ENCODE peak calls at places on chromosomes 4 and X, in six cellular contexts. F is stromal cell of bone marrow; L is substantia nigra; Q is stimulated activated CD8-positive, alpha-beta memory T cell treated with anti-CD3 and anti-CD28 coated beads, Interleukin-4, amount 100 ng/mL, for 24 hours; U is right atrium auricular region; W is T-helper 9 cell. M is an unnamed sample.
A peak's percentile ranks its signal among the peaks of the same experiment; 100 is the strongest.

GRCh38 chrX:24646745-24647182 is 383 bp downstream of the PCYT1B start:
- DNase-seq in F (no peak), L (no peak), Q (no peak), U (no peak), W (no peak), M (no peak)

GRCh38 chr4:8281519-8282133 is 12.1 kb downstream of the HTRA3 start:
- DNase-seq in F (peak; percentile 38), L (no peak), Q (no peak), U (peak; percentile 86), W (no peak), M (no peak)

GRCh38 chr4:63786181-63786580 is 623.1 kb downstream of the TECRL start:
- DNase-seq in F (no peak), L (no peak), Q (no peak), U (no peak), W (no peak), M (no peak)

GRCh38 chrX:10079155-10079711 is 77.5 kb upstream of the CLCN4 start:
- DNase-seq in F (no peak), L (no peak), Q (no peak), U (no peak), W (no peak), M (no peak)

GRCh38 chr4:1013225-1014073 is 2.0 kb downstream of the FGFRL1 start:
- DNase-seq in F (no peak), L (no peak), Q (no peak), U (no peak), W (no peak), M (no peak)

GRCh38 chr4:14513471-14513870 is 488.8 kb upstream of the CPEB2 start:
- DNase-seq in F (peak; percentile 15), L (no peak), Q (no peak), U (no peak), W (no peak), M (no peak)

GRCh38 chrX:103464774-103465117 is 54.5 kb downstream of the RAB40A start:
- DNase-seq in F (peak; percentile 45), L (peak; percentile 50), Q (peak; percentile 53), U (peak; percentile 71), W (peak; percentile 61), M (peak; percentile 13)

GRCh38 chr4:99947190-99947578 is 766 bp upstream of the DNAJB14 start:
- DNase-seq in F (no peak), L (no peak), Q (no peak), U (no peak), W (no peak), M (no peak)

GRCh38 chrX:140440891-140441290 is 64.0 kb downstream of the SOX3 start:
- DNase-seq in F (peak; percentile 6), L (no peak), Q (no peak), U (no peak), W (no peak), M (no peak)

GRCh38 chrX:105653891-105654290 is 168.4 kb upstream of the NRK start:
- DNase-seq in F (no peak), L (no peak), Q (no peak), U (no peak), W (no peak), M (no peak)

GRCh38 chrX:153903238-153903980 is 1.1 kb upstream of the AVPR2 start:
- DNase-seq in F (no peak), L (no peak), Q (no peak), U (no peak), W (no peak), M (no peak)

GRCh38 chr4:42845586-42845985 is 46.9 kb upstream of the GRXCR1 start:
- DNase-seq in F (no peak), L (no peak), Q (no peak), U (no peak), W (no peak), M (no peak)

GRCh38 chrX:136627381-136627780 is 20.6 kb upstream of the CD40LG start:
- DNase-seq in F (no peak), L (no peak), Q (no peak), U (no peak), W (no peak), M (no peak)

GRCh38 chr4:10697071-10697470 is 12.5 kb upstream of the CLNK start:
- DNase-seq in F (no peak), L (no peak), Q (no peak), U (no peak), W (no peak), M (no peak)

GRCh38 chrX:42020225-42020624 is 96.9 kb upstream of the CASK start:
- DNase-seq in F (no peak), L (no peak), Q (no peak), U (no peak), W (no peak), M (no peak)

GRCh38 chrX:70901465-70901864 is 7.0 kb downstream of the TEX11 start:
- DNase-seq in F (no peak), L (no peak), Q (no peak), U (no peak), W (no peak), M (no peak)

GRCh38 chr4:173318648-173319211 is 15.4 kb downstream of the HMGB2 start:
- DNase-seq in F (peak; percentile 23), L (no peak), Q (no peak), U (no peak), W (no peak), M (no peak)

GRCh38 chr4:40980318-40980883 is 230.6 kb downstream of the NSUN7 start:
- DNase-seq in F (no peak), L (peak; percentile 42), Q (no peak), U (no peak), W (no peak), M (no peak)

GRCh38 chrX:133475521-133475920 is 60.2 kb upstream of the GPC4 start:
- DNase-seq in F (no peak), L (no peak), Q (no peak), U (no peak), W (no peak), M (no peak)

GRCh38 chrX:23616361-23616760 is 50.9 kb upstream of the PRDX4 start:
- DNase-seq in F (no peak), L (no peak), Q (no peak), U (no peak), W (no peak), M (no peak)

GRCh38 chrX:141669689-141670088 is 28.9 kb downstream of the SPANXD start:
- DNase-seq in F (no peak), L (no peak), Q (no peak), U (no peak), W (no peak), M (no peak)

GRCh38 chrX:56797966-56798711 is 69.1 kb downstream of the NBDY start:
- DNase-seq in F (no peak), L (no peak), Q (no peak), U (peak; percentile 52), W (no peak), M (no peak)

GRCh38 chr4:184059099-184059498 is 154.0 kb downstream of the STOX2 start:
- DNase-seq in F (no peak), L (no peak), Q (no peak), U (no peak), W (no peak), M (no peak)

GRCh38 chr4:185212566-185212965 is 3.2 kb downstream of the SNX25 start:
- DNase-seq in F (no peak), L (no peak), Q (no peak), U (no peak), W (no peak), M (no peak)

GRCh38 chr4:147825451-147826287 is 93.8 kb downstream of the ARHGAP10 start:
- DNase-seq in F (peak; percentile 78), L (no peak), Q (no peak), U (no peak), W (no peak), M (no peak)

GRCh38 chr4:79455216-79455615 is 47.2 kb upstream of the GK2 start:
- DNase-seq in F (no peak), L (no peak), Q (no peak), U (no peak), W (no peak), M (no peak)

GRCh38 chr4:23730998-23731397 is 158.8 kb downstream of the PPARGC1A start:
- DNase-seq in F (no peak), L (no peak), Q (no peak), U (no peak), W (no peak), M (no peak)